ENCODE peak calls at places on chromosomes 4 and X, in five cellular contexts. W, L, A, O and S are unnamed samples.

GRCh38 chr4:5953003-5953951 is 60.4 kb upstream of the CRMP1 start:
- ATAC-seq in W (no peak), A (no peak), O (no peak), L (no peak), S (no peak)

GRCh38 chr4:25358515-25359275 is 18.4 kb upstream of the ANAPC4 start:
- ATAC-seq in A (peak; percentile 91), L (no peak), O (peak; percentile 56), W (no peak), S (no peak)

GRCh38 chrX:153731117-153731844 is 6.6 kb downstream of the ABCD1 start:
- ATAC-seq in O (no peak), A (no peak), W (no peak), L (no peak), S (no peak)

GRCh38 chr4:89492476-89493110 is 185.0 kb upstream of the GPRIN3 start:
- ATAC-seq in L (peak; percentile 53), W (no peak), A (no peak), O (peak; percentile 94), S (no peak)

GRCh38 chr4:113760094-113760851 is 1.3 kb downstream of the CAMK2D start:
- ATAC-seq in O (peak; percentile 6), W (no peak), L (no peak), A (peak; percentile 13), S (no peak)

GRCh38 chrX:9995855-9996339 is 28.7 kb downstream of the CLDN34 start:
- ATAC-seq in L (peak; percentile 90), A (peak; percentile 97), W (peak; percentile 76), O (peak; percentile 61), S (no peak)

GRCh38 chr4:86497980-86498379 is 96.1 kb upstream of the PTPN13 start:
- ATAC-seq in O (no peak), A (no peak), L (no peak), W (no peak), S (no peak)

GRCh38 chr4:168200685-168201084 is 108.3 kb downstream of the ANXA10 start:
- ATAC-seq in A (no peak), W (no peak), O (peak; percentile 100), L (no peak), S (no peak)

GRCh38 chr4:87559090-87559837 is 30.1 kb upstream of the SPARCL1 start:
- ATAC-seq in A (peak; percentile 62), L (peak; percentile 48), O (no peak), W (peak; percentile 80), S (peak; percentile 90)

GRCh38 chrX:10519278-10519677 is 101.1 kb downstream of the MID1 start:
- ATAC-seq in W (no peak), A (no peak), L (no peak), O (no peak), S (no peak)

GRCh38 chr4:137994858-137995257 is 247.3 kb downstream of the SLC7A11 start:
- ATAC-seq in L (no peak), W (no peak), O (no peak), A (no peak), S (no peak)

GRCh38 chr4:153683763-153684181 is 308 bp upstream of the TLR2 start:
- ATAC-seq in O (no peak), L (no peak), W (no peak), A (no peak), S (no peak)

GRCh38 chr4:3010577-3010976 is 47.2 kb downstream of the GRK4 start:
- ATAC-seq in L (peak; percentile 35), A (no peak), W (no peak), O (peak; percentile 56), S (no peak)

GRCh38 chr4:17236686-17237085 is 275.2 kb downstream of the QDPR start:
- ATAC-seq in L (no peak), O (no peak), W (no peak), A (no peak), S (no peak)

GRCh38 chrX:74579597-74580209 is 34.7 kb downstream of the RLIM start:
- ATAC-seq in O (no peak), A (no peak), L (no peak), W (no peak), S (no peak)

GRCh38 chr4:10917475-10918103 is 233.0 kb upstream of the CLNK start:
- ATAC-seq in W (no peak), O (no peak), L (no peak), A (no peak), S (no peak)

GRCh38 chr4:155011163-155011825 is 197.1 kb upstream of the NPY2R start:
- ATAC-seq in W (no peak), L (no peak), O (no peak), A (no peak), S (no peak)